ENCODE peak calls at places on chromosomes 5 and 9, in nine cellular contexts. One of them, this sample, is unnamed.

GRCh38 chr5:135719428-135720063 is 114.9 kb upstream of the SLC25A48 start:
- DNase-seq in stomach: no peak
- DNase-seq in HCT116: no peak
- DNase-seq in endothelial cell of umbilical vein: no peak
- DNase-seq in sigmoid colon: no peak
- DNase-seq in breast epithelium: no peak
- DNase-seq in K562: no peak
- DNase-seq in transverse colon: peak; percentile 15
- DNase-seq in GM12878: no peak
- DNase-seq in this sample: no peak

GRCh38 chr9:800561-800960 is 40.9 kb upstream of the DMRT1 start:
- DNase-seq in stomach: no peak
- DNase-seq in HCT116: no peak
- DNase-seq in endothelial cell of umbilical vein: peak; percentile 37
- DNase-seq in sigmoid colon: no peak
- DNase-seq in breast epithelium: no peak
- DNase-seq in K562: no peak
- DNase-seq in transverse colon: no peak
- DNase-seq in GM12878: no peak
- DNase-seq in this sample: no peak

GRCh38 chr5:15263942-15264341 is 236.0 kb upstream of the FBXL7 start:
- DNase-seq in stomach: no peak
- DNase-seq in HCT116: no peak
- DNase-seq in endothelial cell of umbilical vein: no peak
- DNase-seq in sigmoid colon: no peak
- DNase-seq in breast epithelium: no peak
- DNase-seq in K562: no peak
- DNase-seq in transverse colon: no peak
- DNase-seq in GM12878: no peak
- DNase-seq in this sample: no peak

GRCh38 chr9:116157436-116158138 is 4.0 kb downstream of the PAPPA start:
- DNase-seq in stomach: no peak
- DNase-seq in HCT116: no peak
- DNase-seq in endothelial cell of umbilical vein: no peak
- DNase-seq in sigmoid colon: peak; percentile 58
- DNase-seq in breast epithelium: no peak
- DNase-seq in K562: no peak
- DNase-seq in transverse colon: no peak
- DNase-seq in GM12878: no peak
- DNase-seq in this sample: no peak

GRCh38 chr5:77333451-77334123 is 123.1 kb downstream of the PDE8B start:
- DNase-seq in stomach: no peak
- DNase-seq in HCT116: no peak
- DNase-seq in endothelial cell of umbilical vein: no peak
- DNase-seq in sigmoid colon: peak; percentile 72
- DNase-seq in breast epithelium: no peak
- DNase-seq in K562: no peak
- DNase-seq in transverse colon: no peak
- DNase-seq in GM12878: no peak
- DNase-seq in this sample: no peak

GRCh38 chr5:149937610-149938009 is 7.0 kb downstream of the PDE6A start:
- DNase-seq in stomach: no peak
- DNase-seq in HCT116: no peak
- DNase-seq in endothelial cell of umbilical vein: peak; percentile 59
- DNase-seq in sigmoid colon: no peak
- DNase-seq in breast epithelium: no peak
- DNase-seq in K562: no peak
- DNase-seq in transverse colon: no peak
- DNase-seq in GM12878: no peak
- DNase-seq in this sample: peak; percentile 72

GRCh38 chr5:146052780-146053179 is 52.6 kb downstream of the PLAC8L1 start:
- DNase-seq in stomach: no peak
- DNase-seq in HCT116: no peak
- DNase-seq in endothelial cell of umbilical vein: no peak
- DNase-seq in sigmoid colon: no peak
- DNase-seq in breast epithelium: no peak
- DNase-seq in K562: peak; percentile 38
- DNase-seq in transverse colon: no peak
- DNase-seq in GM12878: no peak
- DNase-seq in this sample: no peak

GRCh38 chr5:177437623-177438022 is 9.0 kb upstream of the PRR7 start:
- DNase-seq in stomach: no peak
- DNase-seq in HCT116: no peak
- DNase-seq in endothelial cell of umbilical vein: no peak
- DNase-seq in sigmoid colon: no peak
- DNase-seq in breast epithelium: no peak
- DNase-seq in K562: no peak
- DNase-seq in transverse colon: no peak
- DNase-seq in GM12878: no peak
- DNase-seq in this sample: no peak

GRCh38 chr9:96109718-96110351 is 192.1 kb downstream of the HSD17B3 start:
- DNase-seq in stomach: no peak
- DNase-seq in HCT116: no peak
- DNase-seq in endothelial cell of umbilical vein: peak; percentile 19
- DNase-seq in sigmoid colon: peak; percentile 2
- DNase-seq in breast epithelium: no peak
- DNase-seq in K562: no peak
- DNase-seq in transverse colon: no peak
- DNase-seq in GM12878: no peak
- DNase-seq in this sample: no peak

GRCh38 chr5:13955896-13956295 is 11.4 kb upstream of the DNAH5 start:
- DNase-seq in stomach: no peak
- DNase-seq in HCT116: no peak
- DNase-seq in endothelial cell of umbilical vein: no peak
- DNase-seq in sigmoid colon: no peak
- DNase-seq in breast epithelium: no peak
- DNase-seq in K562: no peak
- DNase-seq in transverse colon: no peak
- DNase-seq in GM12878: no peak
- DNase-seq in this sample: no peak

GRCh38 chr9:84621811-84622210 is 47.7 kb upstream of the NTRK2 start:
- DNase-seq in stomach: no peak
- DNase-seq in HCT116: no peak
- DNase-seq in endothelial cell of umbilical vein: no peak
- DNase-seq in sigmoid colon: no peak
- DNase-seq in breast epithelium: no peak
- DNase-seq in K562: no peak
- DNase-seq in transverse colon: no peak
- DNase-seq in GM12878: no peak
- DNase-seq in this sample: no peak

GRCh38 chr9:8832956-8833355 is 1033.4 kb upstream of the DMAC1 start:
- DNase-seq in stomach: no peak
- DNase-seq in HCT116: no peak
- DNase-seq in endothelial cell of umbilical vein: no peak
- DNase-seq in sigmoid colon: no peak
- DNase-seq in breast epithelium: no peak
- DNase-seq in K562: no peak
- DNase-seq in transverse colon: no peak
- DNase-seq in GM12878: no peak
- DNase-seq in this sample: no peak

GRCh38 chr5:126544087-126544740 is 50.8 kb downstream of the ALDH7A1 start:
- DNase-seq in stomach: peak; percentile 40
- DNase-seq in HCT116: peak; percentile 19
- DNase-seq in endothelial cell of umbilical vein: peak; percentile 53
- DNase-seq in sigmoid colon: no peak
- DNase-seq in breast epithelium: no peak
- DNase-seq in K562: peak; percentile 55
- DNase-seq in transverse colon: peak; percentile 54
- DNase-seq in GM12878: no peak
- DNase-seq in this sample: no peak

GRCh38 chr5:58262226-58262625 is 197.7 kb downstream of the PLK2 start:
- DNase-seq in stomach: no peak
- DNase-seq in HCT116: no peak
- DNase-seq in endothelial cell of umbilical vein: no peak
- DNase-seq in sigmoid colon: no peak
- DNase-seq in breast epithelium: no peak
- DNase-seq in K562: no peak
- DNase-seq in transverse colon: no peak
- DNase-seq in GM12878: no peak
- DNase-seq in this sample: no peak

GRCh38 chr5:157085930-157086329 is 22.9 kb downstream of the HAVCR2 start:
- DNase-seq in stomach: no peak
- DNase-seq in HCT116: no peak
- DNase-seq in endothelial cell of umbilical vein: no peak
- DNase-seq in sigmoid colon: no peak
- DNase-seq in breast epithelium: no peak
- DNase-seq in K562: no peak
- DNase-seq in transverse colon: no peak
- DNase-seq in GM12878: no peak
- DNase-seq in this sample: no peak

GRCh38 chr9:33289501-33289900 is 815 bp upstream of the NFX1 start:
- DNase-seq in stomach: no peak
- DNase-seq in HCT116: no peak
- DNase-seq in endothelial cell of umbilical vein: peak; percentile 23
- DNase-seq in sigmoid colon: no peak
- DNase-seq in breast epithelium: peak; percentile 33
- DNase-seq in K562: no peak
- DNase-seq in transverse colon: peak; percentile 23
- DNase-seq in GM12878: no peak
- DNase-seq in this sample: no peak

GRCh38 chr9:115117999-115118470 is at the start of gene TNC:
- DNase-seq in stomach: peak; percentile 36
- DNase-seq in HCT116: no peak
- DNase-seq in endothelial cell of umbilical vein: peak; percentile 5
- DNase-seq in sigmoid colon: peak; percentile 94
- DNase-seq in breast epithelium: peak; percentile 57
- DNase-seq in K562: no peak
- DNase-seq in transverse colon: peak; percentile 50
- DNase-seq in GM12878: no peak
- DNase-seq in this sample: peak; percentile 38

GRCh38 chr5:132260051-132260450 is 2.6 kb downstream of the PDLIM4 start:
- DNase-seq in stomach: no peak
- DNase-seq in HCT116: no peak
- DNase-seq in endothelial cell of umbilical vein: peak; percentile 65
- DNase-seq in sigmoid colon: no peak
- DNase-seq in breast epithelium: peak; percentile 68
- DNase-seq in K562: no peak
- DNase-seq in transverse colon: no peak
- DNase-seq in GM12878: no peak
- DNase-seq in this sample: no peak
- TF ChIP-seq POLR2A in stomach: no peak
- TF ChIP-seq POLR2A in HCT116: no peak
- TF ChIP-seq POLR2A in endothelial cell of umbilical vein: peak; percentile 39
- TF ChIP-seq POLR2A in sigmoid colon: no peak
- TF ChIP-seq POLR2A in breast epithelium: no peak
- TF ChIP-seq POLR2A in K562: no peak
- TF ChIP-seq POLR2A in transverse colon: no peak
- TF ChIP-seq POLR2A in GM12878: no peak
- TF ChIP-seq POLR2A in this sample: peak; percentile 10

GRCh38 chr9:131394464-131395026 is 659 bp downstream of the PRRC2B start:
- DNase-seq in stomach: peak; percentile 48
- DNase-seq in HCT116: no peak
- DNase-seq in endothelial cell of umbilical vein: peak; percentile 53
- DNase-seq in sigmoid colon: peak; percentile 77
- DNase-seq in breast epithelium: no peak
- DNase-seq in K562: peak; percentile 76
- DNase-seq in transverse colon: peak; percentile 57
- DNase-seq in GM12878: no peak
- DNase-seq in this sample: no peak
- TF ChIP-seq POLR2AphosphoS5 in stomach: no peak
- TF ChIP-seq POLR2AphosphoS5 in HCT116: no peak
- TF ChIP-seq POLR2AphosphoS5 in endothelial cell of umbilical vein: peak; percentile 63
- TF ChIP-seq POLR2AphosphoS5 in sigmoid colon: no peak
- TF ChIP-seq POLR2AphosphoS5 in breast epithelium: no peak
- TF ChIP-seq POLR2AphosphoS5 in K562: no peak
- TF ChIP-seq POLR2AphosphoS5 in transverse colon: no peak
- TF ChIP-seq POLR2AphosphoS5 in GM12878: no peak
- TF ChIP-seq POLR2AphosphoS5 in this sample: no peak

DNA sequence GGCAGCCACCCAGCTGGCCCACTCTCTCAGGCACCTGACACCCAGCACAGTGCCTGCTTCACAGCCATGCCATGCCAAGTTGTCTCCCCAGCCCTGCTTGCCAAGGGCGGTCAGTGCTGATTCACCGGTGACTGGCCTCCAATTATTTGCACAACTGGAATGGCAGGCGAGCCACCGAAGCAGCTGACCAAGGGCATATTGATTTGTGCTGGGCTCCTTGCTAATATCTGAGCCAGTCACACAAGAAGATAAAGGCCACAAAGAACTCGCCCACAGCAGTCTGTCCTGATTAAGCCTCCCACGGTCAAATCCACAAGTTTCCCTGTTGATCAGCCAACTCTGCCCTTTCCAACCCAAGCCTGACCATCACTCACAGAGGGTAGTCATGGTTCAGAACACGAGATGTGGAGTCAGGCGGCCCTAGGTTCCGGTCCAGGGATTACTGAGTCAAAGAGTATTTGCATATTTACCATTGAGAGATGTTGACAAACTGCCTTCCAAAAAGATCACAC is 6.4 kb upstream of the EEIG1 start:
- DNase-seq in stomach: peak; percentile 92
- DNase-seq in HCT116: no peak
- DNase-seq in endothelial cell of umbilical vein: no peak
- DNase-seq in sigmoid colon: no peak
- DNase-seq in breast epithelium: peak; percentile 79
- DNase-seq in K562: no peak
- DNase-seq in transverse colon: no peak
- DNase-seq in GM12878: no peak
- DNase-seq in this sample: no peak
- H3K4me3 ChIP-seq in stomach: no peak overlapping the region
- H3K4me3 ChIP-seq in HCT116: no peak overlapping the region
- H3K4me3 ChIP-seq in endothelial cell of umbilical vein: no peak overlapping the region
- H3K4me3 ChIP-seq in sigmoid colon: no peak overlapping the region
- H3K4me3 ChIP-seq in breast epithelium: no peak overlapping the region
- H3K4me3 ChIP-seq in K562: no peak overlapping the region
- H3K4me3 ChIP-seq in transverse colon: no peak overlapping the region
- H3K4me3 ChIP-seq in GM12878: no peak overlapping the region
- H3K4me3 ChIP-seq in this sample: no peak overlapping the region

GRCh38 chr9:127979333-127980055 is 1.3 kb downstream of the EEIG1 start:
- DNase-seq in stomach: peak; percentile 54
- DNase-seq in HCT116: no peak
- DNase-seq in endothelial cell of umbilical vein: peak; percentile 51
- DNase-seq in sigmoid colon: peak; percentile 85
- DNase-seq in breast epithelium: no peak
- DNase-seq in K562: peak; percentile 47
- DNase-seq in transverse colon: peak; percentile 75
- DNase-seq in GM12878: no peak
- DNase-seq in this sample: no peak

GRCh38 chr9:127981559-127982121 is 851 bp upstream of the EEIG1 start:
- DNase-seq in stomach: no peak
- DNase-seq in HCT116: no peak
- DNase-seq in endothelial cell of umbilical vein: no peak
- DNase-seq in sigmoid colon: no peak
- DNase-seq in breast epithelium: no peak
- DNase-seq in K562: no peak
- DNase-seq in transverse colon: no peak
- DNase-seq in GM12878: no peak
- DNase-seq in this sample: no peak

GRCh38 chr9:127980706-127981558 is at the start of gene EEIG1:
- DNase-seq in stomach: peak; percentile 96
- DNase-seq in HCT116: peak; percentile 61
- DNase-seq in endothelial cell of umbilical vein: peak; percentile 94
- DNase-seq in sigmoid colon: peak; percentile 97
- DNase-seq in breast epithelium: peak; percentile 92
- DNase-seq in K562: peak; percentile 99
- DNase-seq in transverse colon: peak; percentile 98
- DNase-seq in GM12878: no peak
- DNase-seq in this sample: peak; percentile 95

GRCh38 chr9:127979015-127979332 is 1.8 kb downstream of the EEIG1 start:
- DNase-seq in stomach: no peak
- DNase-seq in HCT116: no peak
- DNase-seq in endothelial cell of umbilical vein: no peak
- DNase-seq in sigmoid colon: no peak
- DNase-seq in breast epithelium: no peak
- DNase-seq in K562: no peak
- DNase-seq in transverse colon: no peak
- DNase-seq in GM12878: no peak
- DNase-seq in this sample: no peak

GRCh38 chr9:127980056-127980705 is 608 bp downstream of the EEIG1 start:
- DNase-seq in stomach: peak; percentile 81
- DNase-seq in HCT116: no peak
- DNase-seq in endothelial cell of umbilical vein: peak; percentile 33
- DNase-seq in sigmoid colon: peak; percentile 75
- DNase-seq in breast epithelium: no peak
- DNase-seq in K562: peak; percentile 64
- DNase-seq in transverse colon: peak; percentile 79
- DNase-seq in GM12878: no peak
- DNase-seq in this sample: peak; percentile 62
- TF ChIP-seq POLR2A in stomach: no peak
- TF ChIP-seq POLR2A in HCT116: no peak
- TF ChIP-seq POLR2A in endothelial cell of umbilical vein: no peak
- TF ChIP-seq POLR2A in sigmoid colon: peak; percentile 47
- TF ChIP-seq POLR2A in breast epithelium: no peak
- TF ChIP-seq POLR2A in K562: no peak
- TF ChIP-seq POLR2A in transverse colon: peak; percentile 88
- TF ChIP-seq POLR2A in GM12878: peak; percentile 76
- TF ChIP-seq POLR2A in this sample: peak; percentile 88

This sample was measured in prostate gland.